ENCODE peak calls at places on chromosome 4, in six cellular contexts. One of them, this sample, is unnamed.

GRCh38 chr4:19429684-19430083 is 822.0 kb upstream of the SLIT2 start:
- DNase-seq in stimulated activated CD8-positive, alpha-beta memory T cell treated with anti-CD3 and anti-CD28 coated beads, Interleukin-2, amount 100 ng/mL, for 48 hours: no peak
- DNase-seq in stimulated activated CD4-positive, alpha-beta T cell treated with anti-CD3 and anti-CD28 coated beads, Interleukin-4, amount 100 ng/mL, for 24 hours: no peak
- DNase-seq in lung microvascular endothelial cell: no peak
- DNase-seq in psoas muscle: no peak
- DNase-seq in nephron progenitor cell: no peak
- DNase-seq in this sample: no peak

GRCh38 chr4:168695288-168695687 is 198.4 kb downstream of the PALLD start:
- DNase-seq in stimulated activated CD8-positive, alpha-beta memory T cell treated with anti-CD3 and anti-CD28 coated beads, Interleukin-2, amount 100 ng/mL, for 48 hours: no peak
- DNase-seq in stimulated activated CD4-positive, alpha-beta T cell treated with anti-CD3 and anti-CD28 coated beads, Interleukin-4, amount 100 ng/mL, for 24 hours: no peak
- DNase-seq in lung microvascular endothelial cell: peak
- DNase-seq in psoas muscle: no peak
- DNase-seq in nephron progenitor cell: no peak
- DNase-seq in this sample: no peak

GRCh38 chr4:80125252-80126177 is 52.5 kb upstream of the ANTXR2 start:
- DNase-seq in stimulated activated CD8-positive, alpha-beta memory T cell treated with anti-CD3 and anti-CD28 coated beads, Interleukin-2, amount 100 ng/mL, for 48 hours: no peak
- DNase-seq in stimulated activated CD4-positive, alpha-beta T cell treated with anti-CD3 and anti-CD28 coated beads, Interleukin-4, amount 100 ng/mL, for 24 hours: peak
- DNase-seq in lung microvascular endothelial cell: peak
- DNase-seq in psoas muscle: no peak
- DNase-seq in nephron progenitor cell: no peak
- DNase-seq in this sample: no peak

GRCh38 chr4:186285147-186285546 is 19.2 kb downstream of the F11 start:
- DNase-seq in stimulated activated CD8-positive, alpha-beta memory T cell treated with anti-CD3 and anti-CD28 coated beads, Interleukin-2, amount 100 ng/mL, for 48 hours: no peak
- DNase-seq in stimulated activated CD4-positive, alpha-beta T cell treated with anti-CD3 and anti-CD28 coated beads, Interleukin-4, amount 100 ng/mL, for 24 hours: no peak
- DNase-seq in lung microvascular endothelial cell: no peak
- DNase-seq in psoas muscle: no peak
- DNase-seq in nephron progenitor cell: no peak
- DNase-seq in this sample: no peak

GRCh38 chr4:5532100-5532499 is 176.3 kb downstream of the EVC2 start:
- DNase-seq in stimulated activated CD8-positive, alpha-beta memory T cell treated with anti-CD3 and anti-CD28 coated beads, Interleukin-2, amount 100 ng/mL, for 48 hours: no peak
- DNase-seq in stimulated activated CD4-positive, alpha-beta T cell treated with anti-CD3 and anti-CD28 coated beads, Interleukin-4, amount 100 ng/mL, for 24 hours: no peak
- DNase-seq in lung microvascular endothelial cell: no peak
- DNase-seq in psoas muscle: no peak
- DNase-seq in nephron progenitor cell: no peak
- DNase-seq in this sample: no peak

GRCh38 chr4:13641084-13641483 is 13.6 kb upstream of the BOD1L1 start:
- DNase-seq in stimulated activated CD8-positive, alpha-beta memory T cell treated with anti-CD3 and anti-CD28 coated beads, Interleukin-2, amount 100 ng/mL, for 48 hours: no peak
- DNase-seq in stimulated activated CD4-positive, alpha-beta T cell treated with anti-CD3 and anti-CD28 coated beads, Interleukin-4, amount 100 ng/mL, for 24 hours: no peak
- DNase-seq in lung microvascular endothelial cell: no peak
- DNase-seq in psoas muscle: no peak
- DNase-seq in nephron progenitor cell: no peak
- DNase-seq in this sample: peak

GRCh38 chr4:185592438-185592837 is 57.1 kb upstream of the PDLIM3 start:
- DNase-seq in stimulated activated CD8-positive, alpha-beta memory T cell treated with anti-CD3 and anti-CD28 coated beads, Interleukin-2, amount 100 ng/mL, for 48 hours: no peak
- DNase-seq in stimulated activated CD4-positive, alpha-beta T cell treated with anti-CD3 and anti-CD28 coated beads, Interleukin-4, amount 100 ng/mL, for 24 hours: no peak
- DNase-seq in lung microvascular endothelial cell: no peak
- DNase-seq in psoas muscle: no peak
- DNase-seq in nephron progenitor cell: no peak
- DNase-seq in this sample: no peak

GRCh38 chr4:100695039-100695654 is 177.3 kb upstream of the EMCN start:
- DNase-seq in stimulated activated CD8-positive, alpha-beta memory T cell treated with anti-CD3 and anti-CD28 coated beads, Interleukin-2, amount 100 ng/mL, for 48 hours: no peak
- DNase-seq in stimulated activated CD4-positive, alpha-beta T cell treated with anti-CD3 and anti-CD28 coated beads, Interleukin-4, amount 100 ng/mL, for 24 hours: no peak
- DNase-seq in lung microvascular endothelial cell: no peak
- DNase-seq in psoas muscle: no peak
- DNase-seq in nephron progenitor cell: no peak
- DNase-seq in this sample: no peak

GRCh38 chr4:168634276-168634802 is 137.5 kb downstream of the PALLD start:
- DNase-seq in stimulated activated CD8-positive, alpha-beta memory T cell treated with anti-CD3 and anti-CD28 coated beads, Interleukin-2, amount 100 ng/mL, for 48 hours: no peak
- DNase-seq in stimulated activated CD4-positive, alpha-beta T cell treated with anti-CD3 and anti-CD28 coated beads, Interleukin-4, amount 100 ng/mL, for 24 hours: no peak
- DNase-seq in lung microvascular endothelial cell: no peak
- DNase-seq in psoas muscle: no peak
- DNase-seq in nephron progenitor cell: peak
- DNase-seq in this sample: no peak

GRCh38 chr4:108168672-108169562 is at the start of gene LEF1:
- DNase-seq in stimulated activated CD8-positive, alpha-beta memory T cell treated with anti-CD3 and anti-CD28 coated beads, Interleukin-2, amount 100 ng/mL, for 48 hours: peak
- DNase-seq in stimulated activated CD4-positive, alpha-beta T cell treated with anti-CD3 and anti-CD28 coated beads, Interleukin-4, amount 100 ng/mL, for 24 hours: peak
- DNase-seq in lung microvascular endothelial cell: peak
- DNase-seq in psoas muscle: peak
- DNase-seq in nephron progenitor cell: peak
- DNase-seq in this sample: no peak

GRCh38 chr4:139484861-139485311 is 31.0 kb downstream of the RAB33B start:
- DNase-seq in stimulated activated CD8-positive, alpha-beta memory T cell treated with anti-CD3 and anti-CD28 coated beads, Interleukin-2, amount 100 ng/mL, for 48 hours: no peak
- DNase-seq in stimulated activated CD4-positive, alpha-beta T cell treated with anti-CD3 and anti-CD28 coated beads, Interleukin-4, amount 100 ng/mL, for 24 hours: no peak
- DNase-seq in lung microvascular endothelial cell: no peak
- DNase-seq in psoas muscle: no peak
- DNase-seq in nephron progenitor cell: no peak
- DNase-seq in this sample: no peak

GRCh38 chr4:74032064-74032463 is 6.4 kb downstream of the CXCL3 start:
- DNase-seq in stimulated activated CD8-positive, alpha-beta memory T cell treated with anti-CD3 and anti-CD28 coated beads, Interleukin-2, amount 100 ng/mL, for 48 hours: no peak
- DNase-seq in stimulated activated CD4-positive, alpha-beta T cell treated with anti-CD3 and anti-CD28 coated beads, Interleukin-4, amount 100 ng/mL, for 24 hours: no peak
- DNase-seq in lung microvascular endothelial cell: peak
- DNase-seq in psoas muscle: no peak
- DNase-seq in nephron progenitor cell: no peak
- DNase-seq in this sample: no peak

GRCh38 chr4:26058537-26058936 is 144.5 kb downstream of the SMIM20 start:
- DNase-seq in stimulated activated CD8-positive, alpha-beta memory T cell treated with anti-CD3 and anti-CD28 coated beads, Interleukin-2, amount 100 ng/mL, for 48 hours: no peak
- DNase-seq in stimulated activated CD4-positive, alpha-beta T cell treated with anti-CD3 and anti-CD28 coated beads, Interleukin-4, amount 100 ng/mL, for 24 hours: peak
- DNase-seq in lung microvascular endothelial cell: peak
- DNase-seq in psoas muscle: no peak
- DNase-seq in nephron progenitor cell: no peak
- DNase-seq in this sample: no peak

GRCh38 chr4:153427363-153428071 is 38.6 kb upstream of the TMEM131L start:
- DNase-seq in stimulated activated CD8-positive, alpha-beta memory T cell treated with anti-CD3 and anti-CD28 coated beads, Interleukin-2, amount 100 ng/mL, for 48 hours: no peak
- DNase-seq in stimulated activated CD4-positive, alpha-beta T cell treated with anti-CD3 and anti-CD28 coated beads, Interleukin-4, amount 100 ng/mL, for 24 hours: no peak
- DNase-seq in lung microvascular endothelial cell: no peak
- DNase-seq in psoas muscle: no peak
- DNase-seq in nephron progenitor cell: no peak
- DNase-seq in this sample: no peak

GRCh38 chr4:8939887-8940742 is 68.5 kb upstream of the HMX1 start:
- DNase-seq in stimulated activated CD8-positive, alpha-beta memory T cell treated with anti-CD3 and anti-CD28 coated beads, Interleukin-2, amount 100 ng/mL, for 48 hours: no peak
- DNase-seq in stimulated activated CD4-positive, alpha-beta T cell treated with anti-CD3 and anti-CD28 coated beads, Interleukin-4, amount 100 ng/mL, for 24 hours: no peak
- DNase-seq in lung microvascular endothelial cell: no peak
- DNase-seq in psoas muscle: no peak
- DNase-seq in nephron progenitor cell: no peak
- DNase-seq in this sample: no peak

GRCh38 chr4:84051728-84052127 is 447.4 kb downstream of the NKX6-1 start:
- DNase-seq in stimulated activated CD8-positive, alpha-beta memory T cell treated with anti-CD3 and anti-CD28 coated beads, Interleukin-2, amount 100 ng/mL, for 48 hours: no peak
- DNase-seq in stimulated activated CD4-positive, alpha-beta T cell treated with anti-CD3 and anti-CD28 coated beads, Interleukin-4, amount 100 ng/mL, for 24 hours: no peak
- DNase-seq in lung microvascular endothelial cell: no peak
- DNase-seq in psoas muscle: no peak
- DNase-seq in nephron progenitor cell: no peak
- DNase-seq in this sample: no peak

GRCh38 chr4:2042207-2042946 is 16.8 kb upstream of the NAT8L start:
- DNase-seq in stimulated activated CD8-positive, alpha-beta memory T cell treated with anti-CD3 and anti-CD28 coated beads, Interleukin-2, amount 100 ng/mL, for 48 hours: no peak
- DNase-seq in stimulated activated CD4-positive, alpha-beta T cell treated with anti-CD3 and anti-CD28 coated beads, Interleukin-4, amount 100 ng/mL, for 24 hours: peak
- DNase-seq in lung microvascular endothelial cell: peak
- DNase-seq in psoas muscle: no peak
- DNase-seq in nephron progenitor cell: peak
- DNase-seq in this sample: no peak

GRCh38 chr4:2638730-2639129 is 102.3 kb downstream of the FAM193A start:
- DNase-seq in stimulated activated CD8-positive, alpha-beta memory T cell treated with anti-CD3 and anti-CD28 coated beads, Interleukin-2, amount 100 ng/mL, for 48 hours: no peak
- DNase-seq in stimulated activated CD4-positive, alpha-beta T cell treated with anti-CD3 and anti-CD28 coated beads, Interleukin-4, amount 100 ng/mL, for 24 hours: no peak
- DNase-seq in lung microvascular endothelial cell: no peak
- DNase-seq in psoas muscle: no peak
- DNase-seq in nephron progenitor cell: no peak
- DNase-seq in this sample: no peak

GRCh38 chr4:85940131-85940530 is 419.7 kb downstream of the MAPK10 start:
- DNase-seq in stimulated activated CD8-positive, alpha-beta memory T cell treated with anti-CD3 and anti-CD28 coated beads, Interleukin-2, amount 100 ng/mL, for 48 hours: no peak
- DNase-seq in stimulated activated CD4-positive, alpha-beta T cell treated with anti-CD3 and anti-CD28 coated beads, Interleukin-4, amount 100 ng/mL, for 24 hours: no peak
- DNase-seq in lung microvascular endothelial cell: no peak
- DNase-seq in psoas muscle: no peak
- DNase-seq in nephron progenitor cell: no peak
- DNase-seq in this sample: no peak

GRCh38 chr4:82388405-82388804 is 14.6 kb upstream of the HNRNPD start:
- DNase-seq in stimulated activated CD8-positive, alpha-beta memory T cell treated with anti-CD3 and anti-CD28 coated beads, Interleukin-2, amount 100 ng/mL, for 48 hours: no peak
- DNase-seq in stimulated activated CD4-positive, alpha-beta T cell treated with anti-CD3 and anti-CD28 coated beads, Interleukin-4, amount 100 ng/mL, for 24 hours: no peak
- DNase-seq in lung microvascular endothelial cell: no peak
- DNase-seq in psoas muscle: no peak
- DNase-seq in nephron progenitor cell: no peak
- DNase-seq in this sample: no peak

GRCh38 chr4:147981305-147981704 is 249.4 kb downstream of the ARHGAP10 start:
- DNase-seq in stimulated activated CD8-positive, alpha-beta memory T cell treated with anti-CD3 and anti-CD28 coated beads, Interleukin-2, amount 100 ng/mL, for 48 hours: no peak
- DNase-seq in stimulated activated CD4-positive, alpha-beta T cell treated with anti-CD3 and anti-CD28 coated beads, Interleukin-4, amount 100 ng/mL, for 24 hours: no peak
- DNase-seq in lung microvascular endothelial cell: no peak
- DNase-seq in psoas muscle: no peak
- DNase-seq in nephron progenitor cell: no peak
- DNase-seq in this sample: no peak

GRCh38 chr4:154416183-154416543 is 75.4 kb downstream of the DCHS2 start:
- DNase-seq in stimulated activated CD8-positive, alpha-beta memory T cell treated with anti-CD3 and anti-CD28 coated beads, Interleukin-2, amount 100 ng/mL, for 48 hours: no peak
- DNase-seq in stimulated activated CD4-positive, alpha-beta T cell treated with anti-CD3 and anti-CD28 coated beads, Interleukin-4, amount 100 ng/mL, for 24 hours: no peak
- DNase-seq in lung microvascular endothelial cell: no peak
- DNase-seq in psoas muscle: peak
- DNase-seq in nephron progenitor cell: peak
- DNase-seq in this sample: no peak

GRCh38 chr4:169621754-169622481 is 1.5 kb downstream of the CLCN3 start:
- DNase-seq in stimulated activated CD8-positive, alpha-beta memory T cell treated with anti-CD3 and anti-CD28 coated beads, Interleukin-2, amount 100 ng/mL, for 48 hours: no peak
- DNase-seq in stimulated activated CD4-positive, alpha-beta T cell treated with anti-CD3 and anti-CD28 coated beads, Interleukin-4, amount 100 ng/mL, for 24 hours: peak
- DNase-seq in lung microvascular endothelial cell: peak
- DNase-seq in psoas muscle: no peak
- DNase-seq in nephron progenitor cell: no peak
- DNase-seq in this sample: no peak

GRCh38 chr4:121041307-121042090 is 30.8 kb downstream of the NDNF start:
- DNase-seq in stimulated activated CD8-positive, alpha-beta memory T cell treated with anti-CD3 and anti-CD28 coated beads, Interleukin-2, amount 100 ng/mL, for 48 hours: no peak
- DNase-seq in stimulated activated CD4-positive, alpha-beta T cell treated with anti-CD3 and anti-CD28 coated beads, Interleukin-4, amount 100 ng/mL, for 24 hours: peak
- DNase-seq in lung microvascular endothelial cell: no peak
- DNase-seq in psoas muscle: no peak
- DNase-seq in nephron progenitor cell: no peak
- DNase-seq in this sample: no peak

GRCh38 chr4:141346144-141346543 is 125.4 kb downstream of the ZNF330 start:
- DNase-seq in stimulated activated CD8-positive, alpha-beta memory T cell treated with anti-CD3 and anti-CD28 coated beads, Interleukin-2, amount 100 ng/mL, for 48 hours: no peak
- DNase-seq in stimulated activated CD4-positive, alpha-beta T cell treated with anti-CD3 and anti-CD28 coated beads, Interleukin-4, amount 100 ng/mL, for 24 hours: no peak
- DNase-seq in lung microvascular endothelial cell: peak
- DNase-seq in psoas muscle: no peak
- DNase-seq in nephron progenitor cell: no peak
- DNase-seq in this sample: no peak

GRCh38 chr4:137361756-137362470 is 170.4 kb downstream of the PCDH18 start:
- DNase-seq in stimulated activated CD8-positive, alpha-beta memory T cell treated with anti-CD3 and anti-CD28 coated beads, Interleukin-2, amount 100 ng/mL, for 48 hours: no peak
- DNase-seq in stimulated activated CD4-positive, alpha-beta T cell treated with anti-CD3 and anti-CD28 coated beads, Interleukin-4, amount 100 ng/mL, for 24 hours: no peak
- DNase-seq in lung microvascular endothelial cell: no peak
- DNase-seq in psoas muscle: no peak
- DNase-seq in nephron progenitor cell: no peak
- DNase-seq in this sample: no peak

GRCh38 chr4:96366632-96367031 is 526.7 kb downstream of the PDHA2 start:
- DNase-seq in stimulated activated CD8-positive, alpha-beta memory T cell treated with anti-CD3 and anti-CD28 coated beads, Interleukin-2, amount 100 ng/mL, for 48 hours: no peak
- DNase-seq in stimulated activated CD4-positive, alpha-beta T cell treated with anti-CD3 and anti-CD28 coated beads, Interleukin-4, amount 100 ng/mL, for 24 hours: no peak
- DNase-seq in lung microvascular endothelial cell: no peak
- DNase-seq in psoas muscle: no peak
- DNase-seq in nephron progenitor cell: no peak
- DNase-seq in this sample: no peak